ENCODE peak calls at places on chromosomes 3 and 15, in four cellular contexts. T, X, U and K are unnamed samples.

GRCh38 chr15:23440596-23440995 is 6.4 kb downstream of the GOLGA6L2 start:
- DNase-seq in X (no peak), T (no peak), U (no peak), K (no peak)

GRCh38 chr3:139357899-139358298 is 14.1 kb downstream of the MRPS22 start:
- DNase-seq in T (no peak), X (peak), U (no peak), K (no peak)

GRCh38 chr15:65214010-65214409 is 2.7 kb upstream of the CILP start:
- DNase-seq in U (no peak), T (no peak), X (no peak), K (no peak)

GRCh38 chr3:69236808-69237707 is 114.7 kb upstream of the LMOD3 start:
- DNase-seq in U (peak), T (no peak), X (no peak), K (no peak)

GRCh38 chr15:100880139-100880896 is 687 bp downstream of the ALDH1A3 start:
- DNase-seq in U (peak), X (no peak), T (no peak), K (no peak)

GRCh38 chr3:12727937-12728336 is 31.1 kb downstream of the TMEM40 start:
- DNase-seq in T (no peak), X (no peak), U (no peak), K (no peak)

GRCh38 chr3:4222574-4222973 is 80.6 kb upstream of the SETMAR start:
- DNase-seq in X (no peak), T (no peak), U (no peak), K (no peak)

GRCh38 chr3:9780920-9781319 is 11.2 kb upstream of the CAMK1 start:
- DNase-seq in U (no peak), T (no peak), X (no peak), K (no peak)

GRCh38 chr3:184761120-184761841 is 49.4 kb upstream of the MAGEF1 start:
- DNase-seq in T (no peak), U (no peak), X (no peak), K (no peak)

GRCh38 chr3:18425641-18426403 is 683 bp upstream of the SATB1 start:
- DNase-seq in X (peak), T (no peak), U (peak), K (peak)

GRCh38 chr3:190444036-190444435 is 5.7 kb downstream of the TMEM207 start:
- DNase-seq in T (no peak), X (no peak), U (no peak), K (no peak)

GRCh38 chr3:8500208-8500961 is 1.2 kb upstream of the LMCD1 start:
- DNase-seq in X (no peak), T (no peak), U (no peak), K (no peak)

GRCh38 chr15:62254137-62254934 is 89.3 kb upstream of the C2CD4B start:
- DNase-seq in X (peak), T (peak), U (peak), K (no peak)